ENCODE peak calls at places on chromosome 3, in six cellular contexts. B is HTR-8/SVneo; Y is LHCN-M2; P is IMR-90; E is CD4-positive, alpha-beta T cell; G is mucosa of gallbladder. S is an unnamed sample.

GRCh38 chr3:57852896-57853295 is 96.8 kb downstream of the SLMAP start:
- DNase-seq in B (peak; percentile 27), Y (peak; percentile 20), P (peak; percentile 55), E (no peak), G (no peak), S (peak; percentile 11)

GRCh38 chr3:121998588-121999473 is 23.2 kb downstream of the ILDR1 start:
- DNase-seq in B (no peak), Y (no peak), P (no peak), E (no peak), G (no peak), S (no peak)

GRCh38 chr3:196431193-196432136 is 762 bp downstream of the UBXN7 start:
- DNase-seq in B (peak; percentile 54), Y (peak; percentile 75), P (peak; percentile 62), E (no peak), G (no peak), S (peak; percentile 62)

GRCh38 chr3:42652611-42653302 is 740 bp upstream of the ZBTB47 start:
- DNase-seq in B (no peak), Y (peak; percentile 78), P (peak; percentile 78), E (no peak), G (peak; percentile 68), S (peak; percentile 50)

GRCh38 chr3:196179380-196180308 is 31.6 kb downstream of the ZDHHC19 start:
- DNase-seq in B (no peak), Y (peak; percentile 94), P (peak; percentile 77), E (peak; percentile 67), G (no peak), S (peak; percentile 40)

GRCh38 chr3:105085506-105085905 is 281.2 kb upstream of the ALCAM start:
- DNase-seq in B (no peak), Y (no peak), P (no peak), E (no peak), G (no peak), S (no peak)

GRCh38 chr3:99760602-99761001 is 57.1 kb upstream of the CMSS1 start:
- DNase-seq in B (no peak), Y (no peak), P (peak; percentile 18), E (no peak), G (no peak), S (no peak)

GRCh38 chr3:106206613-106207012 is 337.8 kb upstream of the CBLB start:
- DNase-seq in B (no peak), Y (no peak), P (no peak), E (no peak), G (no peak), S (peak; percentile 25)

GRCh38 chr3:175342196-175342595 is 483.1 kb downstream of the NAALADL2 start:
- DNase-seq in B (no peak), Y (no peak), P (peak; percentile 15), E (no peak), G (no peak), S (no peak)

GRCh38 chr3:23987376-23987775 is 42.3 kb downstream of the NR1D2 start:
- DNase-seq in B (no peak), Y (no peak), P (no peak), E (no peak), G (no peak), S (no peak)

GRCh38 chr3:46353639-46354410 is at the start of gene CCR2:
- DNase-seq in B (no peak), Y (no peak), P (no peak), E (no peak), G (no peak), S (no peak)

GRCh38 chr3:120177151-120177550 is 82.9 kb upstream of the GSK3B start:
- DNase-seq in B (peak; percentile 90), Y (peak; percentile 87), P (peak; percentile 81), E (no peak), G (no peak), S (peak; percentile 81)

GRCh38 chr3:55485208-55485791 is 1.8 kb downstream of the WNT5A start:
- DNase-seq in B (peak; percentile 83), Y (peak; percentile 85), P (peak; percentile 88), E (no peak), G (peak; percentile 68), S (peak; percentile 87)

GRCh38 chr3:51734572-51734907 is 27.7 kb downstream of the GRM2 start:
- DNase-seq in B (no peak), Y (no peak), P (no peak), E (no peak), G (no peak), S (no peak)

GRCh38 chr3:49859576-49860305 is 3.4 kb upstream of the TRAIP start:
- DNase-seq in B (no peak), Y (no peak), P (no peak), E (no peak), G (no peak), S (no peak)

GRCh38 chr3:149332781-149333517 is 487 bp downstream of the TM4SF18 start:
- DNase-seq in B (no peak), Y (no peak), P (no peak), E (no peak), G (no peak), S (peak; percentile 67)

GRCh38 chr3:183489455-183490210 is 61.2 kb upstream of the MCF2L2 start:
- DNase-seq in B (no peak), Y (peak; percentile 21), P (peak; percentile 43), E (no peak), G (no peak), S (peak; percentile 57)

GRCh38 chr3:186425788-186426730 is 64.0 kb upstream of the DGKG start:
- DNase-seq in B (no peak), Y (peak; percentile 22), P (peak; percentile 75), E (no peak), G (no peak), S (peak; percentile 95)

GRCh38 chr3:126816956-126817777 is 113.1 kb downstream of the CHCHD6 start:
- DNase-seq in B (no peak), Y (no peak), P (no peak), E (no peak), G (no peak), S (peak; percentile 5)

GRCh38 chr3:12159227-12159601 is 502 bp upstream of the TIMP4 start:
- DNase-seq in B (no peak), Y (no peak), P (no peak), E (no peak), G (no peak), S (no peak)

GRCh38 chr3:148366743-148367410 is 330.8 kb upstream of the AGTR1 start:
- DNase-seq in B (peak; percentile 12), Y (peak; percentile 46), P (peak; percentile 9), E (no peak), G (no peak), S (peak; percentile 19)

GRCh38 chr3:39809995-39810595 is 686 bp downstream of the MYRIP start:
- DNase-seq in B (no peak), Y (no peak), P (no peak), E (no peak), G (no peak), S (no peak)

GRCh38 chr3:161950318-161950717 is 453.7 kb downstream of the OTOL1 start:
- DNase-seq in B (no peak), Y (no peak), P (no peak), E (no peak), G (no peak), S (no peak)

GRCh38 chr3:15345608-15346137 is 13.3 kb upstream of the SH3BP5 start:
- DNase-seq in B (no peak), Y (no peak), P (no peak), E (no peak), G (no peak), S (no peak)

GRCh38 chr3:101036213-101036618 is 43.0 kb upstream of the ABI3BP start:
- DNase-seq in B (peak; percentile 67), Y (peak; percentile 99), P (peak; percentile 96), E (no peak), G (peak; percentile 73), S (peak; percentile 93)

GRCh38 chr3:126850370-126851085 is 132.4 kb upstream of the PLXNA1 start:
- DNase-seq in B (peak; percentile 70), Y (peak; percentile 39), P (peak; percentile 78), E (no peak), G (peak; percentile 17), S (peak; percentile 62)

GRCh38 chr3:172208586-172209332 is 169.4 kb downstream of the FNDC3B start:
- DNase-seq in B (no peak), Y (no peak), P (peak; percentile 28), E (no peak), G (no peak), S (no peak)

GRCh38 chr3:112813723-112814171 is 32.9 kb downstream of the CD200R1L start:
- DNase-seq in B (no peak), Y (no peak), P (peak; percentile 62), E (no peak), G (peak; percentile 16), S (peak; percentile 33)

GRCh38 chr3:53384465-53385277 is 37.3 kb upstream of the DCP1A start:
- DNase-seq in B (no peak), Y (no peak), P (no peak), E (no peak), G (no peak), S (no peak)